ENCODE peak calls at places on chromosomes 6 and 20, in four cellular contexts. R is HFF-Myc; K is activated CD4-positive, alpha-beta T cell treated with anti-CD3 and anti-CD28 coated beads for 1 hour; F is neuronal stem cell. B is an unnamed sample.

GRCh38 chr20:44970243-44970757 is 4.0 kb downstream of the STK4 start:
- DNase-seq in K (no peak), F (no peak), R (no peak), B (no peak)

GRCh38 chr6:111566222-111566717 is 39.4 kb downstream of the TRAF3IP2 start:
- DNase-seq in R (no peak), F (no peak), K (no peak), B (no peak)

GRCh38 chr6:13395272-13396237 is 67.2 kb upstream of the TBC1D7 start:
- DNase-seq in K (no peak), F (no peak), R (peak), B (no peak)

GRCh38 chr6:13014551-13015378 is 298.2 kb downstream of the PHACTR1 start:
- DNase-seq in F (no peak), K (no peak), R (no peak), B (no peak)

GRCh38 chr6:56579155-56579851 is 63.4 kb downstream of the DST start:
- DNase-seq in R (no peak), K (no peak), F (no peak), B (no peak)

GRCh38 chr20:10790013-10790412 is 116.2 kb upstream of the JAG1 start:
- DNase-seq in R (no peak), F (no peak), K (no peak), B (no peak)

GRCh38 chr20:48189177-48189576 is 403.9 kb upstream of the SULF2 start:
- DNase-seq in R (no peak), F (no peak), K (no peak), B (no peak)

GRCh38 chr6:85498596-85499258 is 48.8 kb downstream of the NT5E start:
- DNase-seq in F (no peak), R (no peak), K (no peak), B (no peak)

GRCh38 chr6:134766497-134766896 is 183.4 kb downstream of the ALDH8A1 start:
- DNase-seq in F (no peak), K (no peak), R (no peak), B (no peak)

GRCh38 chr6:123427008-123427407 is 209.7 kb downstream of the TRDN start:
- DNase-seq in R (no peak), K (no peak), F (no peak), B (no peak)

B was measured in NK-92 treated with Interleukin-12 subunit alpha and Interleukin-12 subunit beta, amount 100 ng/mL, for 24 hours.